ENCODE peak calls at places on chromosome X, in nine cellular contexts. One of them, this sample, is unnamed.

GRCh38 chrX:113421432-113421831 is 580.8 kb upstream of the AMOT start:
- DNase-seq in stomach: no peak
- DNase-seq in IMR-90: no peak
- DNase-seq in heart left ventricle: no peak
- DNase-seq in GM12892: no peak
- DNase-seq in ovary: no peak
- DNase-seq in right lobe of liver: no peak
- DNase-seq in Peyer's patch: no peak
- DNase-seq in HCT116: no peak
- DNase-seq in this sample: no peak

GRCh38 chrX:10726647-10727046 is 106.3 kb upstream of the MID1 start:
- DNase-seq in IMR-90: peak; percentile 68
- DNase-seq in ovary: no peak
- DNase-seq in stomach: no peak
- DNase-seq in right lobe of liver: no peak
- DNase-seq in HCT116: no peak
- DNase-seq in Peyer's patch: no peak
- DNase-seq in heart left ventricle: no peak
- DNase-seq in GM12892: no peak
- DNase-seq in this sample: peak; percentile 1

GRCh38 chrX:134821370-134821769 is 163.1 kb upstream of the PLAC1 start:
- DNase-seq in IMR-90: peak; percentile 73
- DNase-seq in right lobe of liver: no peak
- DNase-seq in Peyer's patch: no peak
- DNase-seq in HCT116: no peak
- DNase-seq in ovary: no peak
- DNase-seq in stomach: no peak
- DNase-seq in GM12892: no peak
- DNase-seq in heart left ventricle: peak; percentile 43
- DNase-seq in this sample: no peak

GRCh38 chrX:2566044-2566443 is 65.3 kb upstream of the DHRSX start:
- DNase-seq in stomach: no peak
- DNase-seq in heart left ventricle: no peak
- DNase-seq in Peyer's patch: no peak
- DNase-seq in HCT116: no peak
- DNase-seq in IMR-90: no peak
- DNase-seq in GM12892: no peak
- DNase-seq in right lobe of liver: no peak
- DNase-seq in ovary: no peak
- DNase-seq in this sample: no peak

GRCh38 chrX:131588995-131589394 is 45.1 kb downstream of the OR13H1 start:
- DNase-seq in stomach: no peak
- DNase-seq in right lobe of liver: no peak
- DNase-seq in GM12892: no peak
- DNase-seq in heart left ventricle: no peak
- DNase-seq in Peyer's patch: no peak
- DNase-seq in IMR-90: no peak
- DNase-seq in HCT116: no peak
- DNase-seq in ovary: no peak
- DNase-seq in this sample: peak; percentile 7

GRCh38 chrX:50579955-50580354 is 109.3 kb upstream of the DGKK start:
- DNase-seq in GM12892: no peak
- DNase-seq in right lobe of liver: no peak
- DNase-seq in HCT116: peak; percentile 59
- DNase-seq in IMR-90: peak; percentile 57
- DNase-seq in stomach: peak; percentile 34
- DNase-seq in ovary: no peak
- DNase-seq in Peyer's patch: no peak
- DNase-seq in heart left ventricle: peak; percentile 29
- DNase-seq in this sample: peak; percentile 3

GRCh38 chrX:43750248-43750676 is 94.2 kb downstream of the MAOA start:
- DNase-seq in right lobe of liver: no peak
- DNase-seq in IMR-90: peak; percentile 19
- DNase-seq in heart left ventricle: peak; percentile 38
- DNase-seq in ovary: no peak
- DNase-seq in stomach: peak; percentile 49
- DNase-seq in GM12892: peak; percentile 20
- DNase-seq in HCT116: peak; percentile 31
- DNase-seq in Peyer's patch: no peak
- DNase-seq in this sample: peak; percentile 1

GRCh38 chrX:2673611-2674010 is 17.5 kb upstream of the CD99 start:
- DNase-seq in GM12892: no peak
- DNase-seq in Peyer's patch: no peak
- DNase-seq in heart left ventricle: no peak
- DNase-seq in ovary: no peak
- DNase-seq in IMR-90: no peak
- DNase-seq in HCT116: no peak
- DNase-seq in stomach: no peak
- DNase-seq in right lobe of liver: no peak
- DNase-seq in this sample: no peak

GRCh38 chrX:77894921-77895886 is at the start of gene MAGT1:
- DNase-seq in heart left ventricle: peak; percentile 95
- DNase-seq in right lobe of liver: peak; percentile 94
- DNase-seq in HCT116: peak; percentile 92
- DNase-seq in Peyer's patch: peak; percentile 85
- DNase-seq in GM12892: peak; percentile 45
- DNase-seq in ovary: peak; percentile 91
- DNase-seq in IMR-90: peak; percentile 96
- DNase-seq in stomach: peak; percentile 91
- DNase-seq in this sample: peak; percentile 57
- TF ChIP-seq POLR2A in heart left ventricle: peak; percentile 80
- TF ChIP-seq POLR2A in right lobe of liver: peak; percentile 89
- TF ChIP-seq POLR2A in HCT116: no peak
- TF ChIP-seq POLR2A in Peyer's patch: peak; percentile 93
- TF ChIP-seq POLR2A in GM12892: peak; percentile 92
- TF ChIP-seq POLR2A in ovary: peak; percentile 80
- TF ChIP-seq POLR2A in IMR-90: peak; percentile 94
- TF ChIP-seq POLR2A in stomach: no peak
- TF ChIP-seq POLR2A in this sample: peak; percentile 83

DNA sequence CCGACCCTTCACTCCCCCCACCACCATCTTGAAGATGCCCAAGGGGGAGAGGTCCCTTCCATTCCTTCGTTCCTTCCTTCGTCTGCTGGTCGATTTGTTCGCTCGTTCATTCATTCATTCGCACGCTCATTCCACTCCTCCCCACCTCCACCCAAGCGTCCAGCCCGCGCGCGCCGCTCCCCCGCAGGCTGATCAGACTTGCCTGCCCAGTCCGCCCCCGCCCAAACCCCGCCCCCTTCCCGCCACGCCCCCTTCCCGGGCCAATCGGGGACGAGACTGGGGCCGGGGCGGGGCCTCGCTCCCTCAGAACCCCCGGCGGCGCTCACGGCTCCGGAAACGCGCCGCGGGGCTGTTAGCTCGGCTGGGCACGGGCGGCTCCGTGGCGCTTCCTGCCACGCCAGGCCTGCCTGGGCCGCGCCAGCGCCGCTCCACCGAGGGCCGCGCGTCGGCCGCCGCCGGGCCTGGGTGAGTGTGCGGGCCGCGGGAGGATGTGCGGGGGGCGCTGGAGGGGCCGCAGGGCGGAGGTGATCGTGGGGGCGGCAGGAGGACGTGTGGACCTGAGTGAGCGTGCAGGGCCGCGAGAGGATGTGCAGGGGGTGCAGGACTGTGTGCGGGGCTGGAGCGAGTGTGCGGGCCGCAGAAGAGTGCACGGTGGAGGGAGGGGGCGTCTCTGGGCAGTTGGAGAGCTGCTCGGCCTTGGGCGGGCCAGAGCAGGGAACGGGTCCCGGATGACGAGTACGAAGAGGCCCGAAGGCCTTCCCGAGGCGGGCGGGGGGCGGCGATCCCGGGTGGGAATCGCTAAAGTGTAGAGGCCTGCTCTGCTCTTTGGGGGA is at the start of gene ZNF275:
- DNase-seq in heart left ventricle: peak; percentile 75
- DNase-seq in stomach: peak; percentile 82
- DNase-seq in HCT116: peak; percentile 21
- DNase-seq in GM12892: peak; percentile 72
- DNase-seq in IMR-90: peak; percentile 61
- DNase-seq in Peyer's patch: peak; percentile 90
- DNase-seq in ovary: peak; percentile 89
- DNase-seq in right lobe of liver: peak; percentile 83
- DNase-seq in this sample: peak; percentile 86
- TF ChIP-seq POLR2A in heart left ventricle: peak; percentile 61
- TF ChIP-seq POLR2A in stomach: no peak
- TF ChIP-seq POLR2A in HCT116: peak; percentile 38
- TF ChIP-seq POLR2A in GM12892: peak; percentile 76
- TF ChIP-seq POLR2A in IMR-90: peak; percentile 84
- TF ChIP-seq POLR2A in Peyer's patch: no peak
- TF ChIP-seq POLR2A in ovary: peak; percentile 79
- TF ChIP-seq POLR2A in right lobe of liver: peak; percentile 73
- TF ChIP-seq POLR2A in this sample: peak; percentile 73

GRCh38 chrX:107709266-107709795 is 66.3 kb downstream of the TSC22D3 start:
- DNase-seq in Peyer's patch: no peak
- DNase-seq in heart left ventricle: no peak
- DNase-seq in HCT116: no peak
- DNase-seq in GM12892: no peak
- DNase-seq in ovary: no peak
- DNase-seq in right lobe of liver: no peak
- DNase-seq in stomach: no peak
- DNase-seq in IMR-90: no peak
- DNase-seq in this sample: no peak

GRCh38 chrX:107711521-107712041 is 64.0 kb downstream of the TSC22D3 start:
- DNase-seq in ovary: no peak
- DNase-seq in right lobe of liver: no peak
- DNase-seq in HCT116: no peak
- DNase-seq in GM12892: no peak
- DNase-seq in Peyer's patch: no peak
- DNase-seq in stomach: no peak
- DNase-seq in heart left ventricle: no peak
- DNase-seq in IMR-90: no peak
- DNase-seq in this sample: no peak

GRCh38 chrX:107712231-107713204 is 63.1 kb downstream of the TSC22D3 start:
- DNase-seq in HCT116: no peak
- DNase-seq in GM12892: no peak
- DNase-seq in Peyer's patch: no peak
- DNase-seq in right lobe of liver: no peak
- DNase-seq in stomach: no peak
- DNase-seq in ovary: no peak
- DNase-seq in IMR-90: peak; percentile 21
- DNase-seq in heart left ventricle: no peak
- DNase-seq in this sample: no peak

GRCh38 chrX:107708762-107709161 is 66.8 kb downstream of the TSC22D3 start:
- DNase-seq in right lobe of liver: no peak
- DNase-seq in ovary: no peak
- DNase-seq in stomach: no peak
- DNase-seq in heart left ventricle: no peak
- DNase-seq in IMR-90: peak; percentile 14
- DNase-seq in HCT116: no peak
- DNase-seq in Peyer's patch: no peak
- DNase-seq in GM12892: no peak
- DNase-seq in this sample: no peak

DNA sequence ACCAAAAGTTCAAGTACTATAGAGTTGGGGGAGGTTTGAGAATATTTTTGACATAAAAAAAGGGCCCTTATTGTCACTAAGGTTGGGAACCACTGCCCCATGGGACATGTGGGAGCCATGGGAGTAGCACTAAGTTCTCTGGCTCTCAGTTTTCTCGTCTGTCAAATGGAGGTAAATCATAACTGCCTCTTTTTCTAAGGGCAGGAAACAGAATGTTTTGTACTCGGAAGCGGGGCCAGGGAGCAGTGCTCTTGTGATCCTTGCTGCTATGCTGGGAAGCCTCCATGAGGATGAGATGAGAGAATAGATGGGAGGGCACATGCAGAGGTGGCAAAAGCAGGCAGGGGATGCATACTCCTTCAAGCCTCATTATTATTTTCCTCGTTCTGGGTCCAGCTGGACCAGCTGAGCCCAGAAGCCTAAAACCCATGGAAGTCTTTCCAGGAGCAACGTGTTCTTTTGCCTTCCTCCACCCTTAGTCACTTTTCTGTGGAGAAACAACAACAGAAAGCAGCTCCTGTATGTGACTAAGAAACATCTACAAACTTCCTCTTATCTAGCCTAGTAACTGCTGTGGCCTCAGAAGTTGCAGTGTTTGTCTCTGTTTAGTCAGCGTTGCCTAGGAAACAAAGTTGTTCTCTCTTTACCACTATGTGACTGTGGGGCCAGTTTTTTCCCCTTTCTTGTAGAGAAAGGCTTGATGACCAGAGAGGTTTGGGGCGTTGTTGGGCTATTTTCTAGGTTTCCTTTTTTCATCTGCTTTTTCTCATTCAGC is 64.8 kb downstream of the TSC22D3 start:
- DNase-seq in ovary: peak; percentile 47
- DNase-seq in IMR-90: peak; percentile 93
- DNase-seq in Peyer's patch: no peak
- DNase-seq in stomach: no peak
- DNase-seq in right lobe of liver: no peak
- DNase-seq in GM12892: peak; percentile 37
- DNase-seq in HCT116: peak; percentile 33
- DNase-seq in heart left ventricle: no peak
- DNase-seq in this sample: peak; percentile 54
- TF ChIP-seq POLR2A in ovary: no peak
- TF ChIP-seq POLR2A in IMR-90: no peak
- TF ChIP-seq POLR2A in Peyer's patch: peak; percentile 47
- TF ChIP-seq POLR2A in stomach: no peak
- TF ChIP-seq POLR2A in right lobe of liver: no peak
- TF ChIP-seq POLR2A in GM12892: no peak
- TF ChIP-seq POLR2A in HCT116: no peak
- TF ChIP-seq POLR2A in heart left ventricle: no peak
- TF ChIP-seq POLR2A in this sample: no peak

GRCh38 chrX:70436380-70436779 is 8.3 kb upstream of the DLG3 start:
- DNase-seq in ovary: no peak
- DNase-seq in heart left ventricle: no peak
- DNase-seq in stomach: no peak
- DNase-seq in IMR-90: no peak
- DNase-seq in right lobe of liver: no peak
- DNase-seq in Peyer's patch: no peak
- DNase-seq in GM12892: no peak
- DNase-seq in HCT116: no peak
- DNase-seq in this sample: no peak

GRCh38 chrX:70432936-70433847 is 10.1 kb downstream of the GDPD2 start:
- DNase-seq in heart left ventricle: no peak
- DNase-seq in Peyer's patch: no peak
- DNase-seq in right lobe of liver: no peak
- DNase-seq in GM12892: no peak
- DNase-seq in stomach: no peak
- DNase-seq in ovary: no peak
- DNase-seq in HCT116: no peak
- DNase-seq in IMR-90: no peak
- DNase-seq in this sample: no peak

GRCh38 chrX:70434914-70435586 is 9.6 kb upstream of the DLG3 start:
- DNase-seq in right lobe of liver: no peak
- DNase-seq in IMR-90: peak; percentile 48
- DNase-seq in GM12892: no peak
- DNase-seq in stomach: peak; percentile 24
- DNase-seq in heart left ventricle: peak; percentile 79
- DNase-seq in Peyer's patch: no peak
- DNase-seq in HCT116: no peak
- DNase-seq in ovary: peak; percentile 57
- DNase-seq in this sample: no peak

GRCh38 chrX:70433848-70434351 is 10.7 kb upstream of the DLG3 start:
- DNase-seq in HCT116: peak; percentile 49
- DNase-seq in GM12892: peak; percentile 65
- DNase-seq in ovary: peak; percentile 75
- DNase-seq in heart left ventricle: peak; percentile 66
- DNase-seq in right lobe of liver: peak; percentile 81
- DNase-seq in IMR-90: peak; percentile 31
- DNase-seq in Peyer's patch: peak; percentile 84
- DNase-seq in stomach: peak; percentile 82
- DNase-seq in this sample: peak; percentile 58

DNA sequence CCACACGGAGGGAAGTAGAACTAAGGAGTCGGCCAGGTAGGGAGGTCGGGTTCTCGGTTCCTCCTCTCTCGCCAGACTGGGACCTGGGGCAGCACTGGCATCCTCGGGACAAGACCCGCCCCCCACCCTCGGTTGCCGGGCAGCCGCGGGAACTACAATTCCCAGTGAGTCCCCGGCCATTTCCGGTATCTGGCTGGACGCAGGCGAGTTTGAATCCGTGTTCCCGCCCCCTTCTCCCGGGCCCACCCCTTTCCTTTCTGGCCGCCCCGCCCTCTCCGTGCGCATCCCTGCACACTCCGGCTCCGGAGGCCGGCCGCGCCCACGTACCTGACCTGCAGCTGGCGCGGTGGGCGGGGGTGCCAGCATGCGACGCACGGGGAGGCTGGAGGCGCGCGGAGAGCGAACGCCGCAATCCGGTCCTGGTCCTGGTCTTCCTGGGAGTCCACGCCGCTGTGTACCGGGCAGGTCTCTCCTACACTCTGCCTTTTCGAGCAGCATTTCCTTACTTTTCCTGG is 10.2 kb upstream of the DLG3 start:
- DNase-seq in IMR-90: peak; percentile 71
- DNase-seq in HCT116: peak; percentile 72
- DNase-seq in stomach: peak; percentile 87
- DNase-seq in GM12892: peak; percentile 64
- DNase-seq in heart left ventricle: peak; percentile 91
- DNase-seq in ovary: peak; percentile 89
- DNase-seq in right lobe of liver: peak; percentile 90
- DNase-seq in Peyer's patch: peak; percentile 91
- DNase-seq in this sample: peak; percentile 83
- TF ChIP-seq POLR2A in IMR-90: peak; percentile 28
- TF ChIP-seq POLR2A in HCT116: no peak
- TF ChIP-seq POLR2A in stomach: no peak
- TF ChIP-seq POLR2A in GM12892: peak; percentile 27
- TF ChIP-seq POLR2A in heart left ventricle: peak; percentile 56
- TF ChIP-seq POLR2A in ovary: no peak
- TF ChIP-seq POLR2A in right lobe of liver: no peak
- TF ChIP-seq POLR2A in Peyer's patch: no peak
- TF ChIP-seq POLR2A in this sample: peak; percentile 74